ENCODE peak calls at places on chromosomes 13 and 19, in seven cellular contexts. H is colonic mucosa, T is pancreas, J is fibroblast of lung, K is heart left ventricle, A is PC-9, F is H1. V is an unnamed sample. For H3K4me1, the result is how much of the 10 kb centered on the place peaks cover.

GRCh38 chr13:71249031-71249430 is 618.0 kb downstream of the DACH1 start:
- DNase-seq in H (no peak), T (no peak), J (no peak), K (no peak), A (no peak), F (no peak), V (no peak)

GRCh38 chr19:50514346-50515167 is 844 bp upstream of the ASPDH start:
- DNase-seq in H (no peak), T (peak), J (no peak), K (no peak), A (no peak), F (no peak), V (peak)

GRCh38 chr13:79018166-79018565 is 359.2 kb upstream of the OBI1 start:
- DNase-seq in H (no peak), T (no peak), J (no peak), K (no peak), A (no peak), F (no peak), V (no peak)

GRCh38 chr19:44845286-44845611 is 848 bp upstream of the NECTIN2 start:
- DNase-seq in H (no peak), T (no peak), J (no peak), K (no peak), A (no peak), F (no peak), V (no peak)

GRCh38 chr13:48412881-48413351 is at the start of gene LPAR6:
- DNase-seq in H (peak), T (no peak), J (peak), K (no peak), A (no peak), F (no peak), V (peak)

GRCh38 chr19:38245826-38246498 is 10.2 kb downstream of the PPP1R14A start:
- DNase-seq in H (no peak), T (no peak), J (no peak), K (peak), A (no peak), F (no peak), V (no peak)

GRCh38 chr19:7550987-7551761 is 15.7 kb downstream of the PNPLA6 start:
- DNase-seq in H (peak), T (peak), J (peak), K (peak), A (no peak), F (peak), V (peak)

GRCh38 chr13:98839826-98840769 is 87.6 kb upstream of the SLC15A1 start:
- DNase-seq in H (peak), T (peak), J (peak), K (peak), A (peak), F (peak), V (peak)

GRCh38 chr19:3844596-3844995 is 24.2 kb downstream of the ZFR2 start:
- DNase-seq in H (no peak), T (no peak), J (no peak), K (no peak), A (no peak), F (no peak), V (no peak)

GRCh38 chr19:52991484-52991883 is 22.2 kb upstream of the ERVV-1 start:
- DNase-seq in H (no peak), T (no peak), J (peak), K (no peak), A (peak), F (no peak), V (no peak)

GRCh38 chr13:59112375-59112774 is 1051.4 kb downstream of the DIAPH3 start:
- DNase-seq in H (no peak), T (no peak), J (peak), K (no peak), A (no peak), F (no peak), V (no peak)

GRCh38 chr13:27569405-27569804 is 50.9 kb downstream of the LNX2 start:
- DNase-seq in H (no peak), T (no peak), J (no peak), K (no peak), A (no peak), F (no peak), V (no peak)

GRCh38 chr13:109678459-109678858 is 107.9 kb downstream of the IRS2 start:
- DNase-seq in H (no peak), T (no peak), J (no peak), K (no peak), A (no peak), F (no peak), V (no peak)

GRCh38 chr19:40684280-40684679 is 6.2 kb downstream of the NUMBL start:
- DNase-seq in H (no peak), T (no peak), J (no peak), K (no peak), A (no peak), F (no peak), V (no peak)

GRCh38 chr19:57321164-57321563 is 892 bp downstream of the ZNF543 start:
- DNase-seq in H (no peak), T (no peak), J (no peak), K (no peak), A (no peak), F (no peak), V (no peak)

GRCh38 chr13:60970736-60971135 is 444.9 kb downstream of the PCDH20 start:
- DNase-seq in H (no peak), T (no peak), J (no peak), K (no peak), A (no peak), F (peak), V (no peak)

GRCh38 chr19:31874313-31874712 is 471.1 kb upstream of the ZNF507 start:
- DNase-seq in H (no peak), T (no peak), J (no peak), K (no peak), A (no peak), F (no peak), V (no peak)

GRCh38 chr19:42528354-42529247 is at the start of gene CEACAM1:
- DNase-seq in H (peak), T (no peak), J (no peak), K (peak), A (peak), F (no peak), V (no peak)

GRCh38 chr19:5341448-5341820 is 822 bp upstream of the PTPRS start:
- DNase-seq in H (no peak), T (no peak), J (no peak), K (no peak), A (no peak), F (no peak), V (no peak)
- H3K4me1 ChIP-seq in H (under half), T (under half), J (under half), K (under half), A (under half), F (under half), V (under half)

GRCh38 chr19:18650468-18651001 is 13.7 kb downstream of the KLHL26 start:
- DNase-seq in H (peak), T (peak), J (peak), K (peak), A (no peak), F (no peak), V (peak)
- TF ChIP-seq CTCF in H (no peak), T (no peak), J (no peak), K (no peak), A (no peak), F (no peak), V (no peak)

GRCh38 chr13:110845520-110845919 is 69.3 kb downstream of the ANKRD10 start:
- DNase-seq in H (no peak), T (no peak), J (no peak), K (no peak), A (no peak), F (no peak), V (no peak)
- H3K4me3 ChIP-seq in H (no peak), T (no peak), J (no peak), K (no peak), A (no peak), F (no peak), V (no peak)

GRCh38 chr19:13070425-13071140 is 32.1 kb downstream of the LYL1 start:
- DNase-seq in H (no peak), T (no peak), J (no peak), K (no peak), A (no peak), F (no peak), V (no peak)
- H3K4me1 ChIP-seq in H (under half), T (under half), J (under half), K (half or more), A (under half), F (under half), V (under half)

DNA sequence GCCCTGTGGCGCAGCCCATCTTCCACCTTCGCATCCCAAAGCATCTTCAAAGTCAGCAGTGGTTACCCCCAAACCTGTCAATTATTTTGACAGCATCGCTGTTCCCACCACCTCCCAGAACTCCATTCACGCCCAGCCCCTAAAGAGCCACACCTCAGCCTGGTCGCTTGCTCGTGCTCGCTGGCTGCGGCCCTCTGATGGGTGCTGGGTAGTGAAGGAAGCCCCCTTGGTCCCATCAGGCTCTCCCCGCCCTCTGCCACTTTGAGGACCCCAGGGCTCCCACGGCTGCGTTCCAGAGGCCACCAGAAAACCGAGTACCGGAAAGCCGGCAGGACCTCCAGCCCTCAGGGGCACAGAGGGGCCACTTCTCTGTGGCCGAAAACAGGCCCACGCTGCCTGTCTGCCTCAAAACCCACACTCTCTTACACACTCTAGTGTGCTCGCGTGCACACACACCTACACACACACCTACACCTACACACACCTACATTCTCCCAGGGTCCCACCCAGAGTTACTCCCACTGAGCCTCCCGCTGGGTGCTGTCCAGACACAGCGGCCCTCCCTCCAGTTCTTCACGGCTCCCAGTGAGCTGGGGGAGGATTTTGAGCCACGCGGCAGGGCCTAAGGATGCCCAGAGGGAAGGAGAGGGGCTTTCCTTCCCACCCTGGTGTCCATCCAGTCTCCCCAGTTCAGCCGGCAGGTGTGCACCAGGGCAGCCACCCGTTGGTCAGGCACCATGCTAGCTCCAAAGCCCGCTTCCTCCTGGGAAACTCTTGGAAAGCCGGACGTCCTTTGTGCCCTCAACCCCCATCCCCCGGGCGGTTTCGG is 1.9 kb downstream of the VSTM2B start:
- DNase-seq in H (no peak), T (no peak), J (no peak), K (peak), A (no peak), F (no peak), V (no peak)
- TF ChIP-seq CTCF in H (no peak), T (no peak), J (no peak), K (no peak), A (no peak), F (peak), V (no peak)